ENCODE peak calls at places on chromosomes 11 and 22, in four cellular contexts. O, Q, X and V are unnamed samples.

GRCh38 chr22:24868979-24869378 is 63.0 kb downstream of the SGSM1 start:
- DNase-seq in O (no peak), Q (no peak), X (no peak), V (no peak)

GRCh38 chr11:64516226-64516625 is 74.8 kb upstream of the SLC22A12 start:
- DNase-seq in Q (no peak), X (peak; percentile 34), O (no peak), V (no peak)

GRCh38 chr11:58498464-58498863 is 9.4 kb downstream of the OR5B21 start:
- DNase-seq in Q (no peak), X (no peak), O (no peak), V (peak; percentile 57)

GRCh38 chr11:92867913-92868619 is 101.4 kb upstream of the MTNR1B start:
- DNase-seq in O (no peak), Q (no peak), X (no peak), V (no peak)

GRCh38 chr11:130774703-130775102 is 141.6 kb downstream of the SNX19 start:
- DNase-seq in X (no peak), O (no peak), Q (no peak), V (no peak)

GRCh38 chr11:132779487-132779886 is 752.8 kb downstream of the OPCML start:
- DNase-seq in X (no peak), O (no peak), Q (no peak), V (no peak)

GRCh38 chr11:72752088-72752914 is at the start of gene ARAP1:
- DNase-seq in O (peak; percentile 65), Q (peak; percentile 77), X (peak; percentile 96), V (peak; percentile 82)

GRCh38 chr22:20503816-20504215 is 3.6 kb upstream of the MED15 start:
- DNase-seq in O (no peak), X (no peak), Q (no peak), V (no peak)

GRCh38 chr22:17131686-17132085 is 10.5 kb upstream of the TMEM121B start:
- DNase-seq in Q (no peak), X (no peak), O (no peak), V (no peak)

GRCh38 chr11:119108151-119108856 is 1.2 kb downstream of the C2CD2L start:
- DNase-seq in O (peak; percentile 80), X (peak; percentile 86), Q (peak; percentile 28), V (no peak)

GRCh38 chr11:63017306-63017974 is 1.8 kb upstream of the SLC22A8 start:
- DNase-seq in O (no peak), Q (no peak), X (no peak), V (no peak)

GRCh38 chr11:57491371-57492061 is 24.0 kb downstream of the SLC43A1 start:
- DNase-seq in Q (no peak), O (no peak), X (peak; percentile 76), V (no peak)

GRCh38 chr11:44848203-44848962 is 102.3 kb downstream of the TP53I11 start:
- DNase-seq in O (no peak), X (no peak), Q (no peak), V (no peak)

GRCh38 chr11:64400667-64401066 is 41.7 kb downstream of the RPS6KA4 start:
- DNase-seq in Q (no peak), O (no peak), X (no peak), V (no peak)

GRCh38 chr11:34405079-34405858 is 33.5 kb upstream of the CAT start:
- DNase-seq in O (no peak), Q (no peak), X (no peak), V (no peak)

GRCh38 chr11:841981-842369 is 354 bp downstream of the POLR2L start:
- DNase-seq in O (no peak), Q (no peak), X (no peak), V (no peak)
- H3K4me1 ChIP-seq in O (peaks cover 15% of the 10 kb centered on the region), Q (peaks cover 69% of the 10 kb centered on the region), X (peaks cover 37% of the 10 kb centered on the region), V (peaks cover 74% of the 10 kb centered on the region)

DNA sequence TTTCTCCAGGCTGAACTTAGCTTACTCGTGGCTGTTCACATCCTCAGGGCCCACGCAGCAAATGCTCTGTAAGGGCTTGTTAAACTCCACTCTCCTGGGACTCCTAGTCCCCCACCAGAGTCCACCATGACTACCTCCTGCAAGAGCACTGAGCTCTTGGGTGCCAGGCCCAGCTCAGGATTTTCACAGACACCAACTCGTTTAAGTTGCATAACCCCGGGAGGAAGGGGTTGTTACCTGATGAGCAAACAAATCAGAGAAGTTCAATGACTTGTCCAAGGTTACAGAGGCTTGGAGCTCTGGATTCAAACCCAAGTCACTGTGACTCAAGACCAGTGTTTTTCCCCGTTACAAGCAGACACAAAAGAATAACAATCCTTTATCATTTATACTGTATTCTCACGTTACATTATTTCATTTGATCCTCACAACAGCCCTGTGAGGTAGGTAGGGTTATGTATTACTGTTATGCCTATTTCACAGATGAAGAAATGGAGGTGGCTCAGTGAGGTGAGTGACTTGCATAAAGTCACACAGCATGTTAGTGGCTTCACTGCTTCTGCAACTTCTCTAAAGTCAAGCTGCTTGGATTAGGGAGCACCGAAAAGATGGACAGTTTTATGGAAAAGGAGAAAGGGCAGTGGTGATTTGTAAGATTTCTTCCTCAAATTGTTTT is 17.4 kb downstream of the KCTD21 start:
- DNase-seq in Q (no peak), O (no peak), X (no peak), V (no peak)
- H3K4me1 ChIP-seq in Q (peaks cover 6% of the 10 kb centered on the region), O (no peaks in the 10 kb centered on the region), X (peaks cover 22% of the 10 kb centered on the region), V (no peaks in the 10 kb centered on the region)

GRCh38 chr11:46001427-46002049 is 79.1 kb downstream of the LARGE2 start:
- DNase-seq in O (no peak), Q (peak; percentile 42), X (no peak), V (no peak)
- H3K4me1 ChIP-seq in O (no peaks in the 10 kb centered on the region), Q (no peaks in the 10 kb centered on the region), X (peaks cover 30% of the 10 kb centered on the region), V (peaks cover 8% of the 10 kb centered on the region)

GRCh38 chr11:77308838-77309237 is 7.4 kb upstream of the GDPD4 start:
- DNase-seq in X (no peak), O (no peak), Q (no peak), V (no peak)

GRCh38 chr11:77309401-77310085 is 8.1 kb upstream of the GDPD4 start:
- DNase-seq in Q (no peak), O (no peak), X (no peak), V (no peak)

GRCh38 chr11:77312107-77312506 is 10.6 kb upstream of the GDPD4 start:
- DNase-seq in X (no peak), O (no peak), Q (no peak), V (no peak)

GRCh38 chr11:77316733-77317342 is 15.4 kb upstream of the GDPD4 start:
- DNase-seq in X (no peak), O (no peak), Q (no peak), V (no peak)

DNA sequence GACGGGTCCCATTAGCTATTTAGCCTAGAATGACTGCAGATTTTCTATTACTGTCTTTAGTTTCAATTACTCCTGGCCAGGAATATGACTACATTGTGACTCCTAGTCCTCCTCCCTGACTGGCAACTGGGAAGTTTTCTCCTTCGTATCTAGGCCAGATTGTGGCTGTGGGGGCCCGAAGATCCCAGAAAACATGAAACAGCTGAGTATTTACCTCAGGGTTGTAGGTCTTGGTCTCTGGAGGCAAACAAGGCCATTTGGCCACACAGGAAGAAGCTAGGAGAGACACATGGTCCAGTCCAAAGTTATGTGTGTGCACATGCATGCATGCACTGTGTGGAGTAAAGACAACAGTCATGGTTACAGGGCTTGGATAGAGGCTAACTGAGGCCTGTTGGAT is 10.2 kb upstream of the GDPD4 start:
- DNase-seq in O (no peak), X (no peak), Q (no peak), V (no peak)
- H3K4me1 ChIP-seq in O (no peaks in the 10 kb centered on the region), X (no peaks in the 10 kb centered on the region), Q (no peaks in the 10 kb centered on the region), V (no peaks in the 10 kb centered on the region)

GRCh38 chr11:117037952-117038350 is 60.3 kb downstream of the SIK3 start:
- DNase-seq in Q (no peak), X (no peak), O (no peak), V (no peak)
- H3K4me1 ChIP-seq in Q (no peaks in the 10 kb centered on the region), X (peaks cover 20% of the 10 kb centered on the region), O (no peaks in the 10 kb centered on the region), V (peaks cover 28% of the 10 kb centered on the region)

GRCh38 chr11:16745950-16746349 is 7.5 kb downstream of the C11orf58 start:
- DNase-seq in X (no peak), O (no peak), Q (no peak), V (no peak)
- H3K4me1 ChIP-seq in X (peaks cover 6% of the 10 kb centered on the region), O (no peaks in the 10 kb centered on the region), Q (peaks cover 5% of the 10 kb centered on the region), V (peaks cover 35% of the 10 kb centered on the region)

GRCh38 chr11:15621565-15621964 is 506.8 kb downstream of the INSC start:
- DNase-seq in X (no peak), O (no peak), Q (peak; percentile 81), V (no peak)
- H3K4me1 ChIP-seq in X (no peaks in the 10 kb centered on the region), O (no peaks in the 10 kb centered on the region), Q (no peaks in the 10 kb centered on the region), V (no peaks in the 10 kb centered on the region)

GRCh38 chr11:95588821-95589220 is 200.8 kb downstream of the FAM76B start:
- DNase-seq in X (no peak), O (no peak), Q (no peak), V (no peak)
- H3K4me1 ChIP-seq in X (no peaks in the 10 kb centered on the region), O (no peaks in the 10 kb centered on the region), Q (no peaks in the 10 kb centered on the region), V (no peaks in the 10 kb centered on the region)

GRCh38 chr22:36795633-36796032 is 19.7 kb upstream of the IFT27 start:
- DNase-seq in Q (no peak), X (no peak), O (no peak), V (no peak)

GRCh38 chr22:36797334-36797733 is 19.5 kb downstream of the PVALB start:
- DNase-seq in X (no peak), O (no peak), Q (no peak), V (no peak)

GRCh38 chr22:36796629-36797175 is 20.1 kb downstream of the PVALB start:
- DNase-seq in X (no peak), Q (no peak), O (no peak), V (no peak)

GRCh38 chr22:36798671-36799066 is 18.2 kb downstream of the PVALB start:
- DNase-seq in Q (no peak), O (no peak), X (no peak), V (no peak)

GRCh38 chr22:36797988-36798670 is 18.7 kb downstream of the PVALB start:
- DNase-seq in Q (no peak), O (no peak), X (no peak), V (no peak)
- H3K4me1 ChIP-seq in Q (no peaks in the 10 kb centered on the region), O (no peaks in the 10 kb centered on the region), X (no peaks in the 10 kb centered on the region), V (no peaks in the 10 kb centered on the region)